ENCODE peak calls at places on chromosome 6, in seven cellular contexts. C, B, N, X, L, Q and A are unnamed samples.

GRCh38 chr6:107712523-107713213 is 111.4 kb downstream of the SCML4 start:
- DNase-seq in X (no peak), L (no peak), Q (no peak), N (peak), C (no peak), B (no peak), A (no peak)

GRCh38 chr6:31305674-31306219 is 33.9 kb upstream of the HLA-C start:
- DNase-seq in B (no peak), X (no peak), L (no peak), N (no peak), C (no peak), Q (no peak), A (no peak)

GRCh38 chr6:37700266-37700973 is 2.7 kb upstream of the MDGA1 start:
- DNase-seq in L (no peak), Q (no peak), C (no peak), B (no peak), N (no peak), X (no peak), A (no peak)

GRCh38 chr6:75273009-75273408 is 11.6 kb downstream of the TMEM30A start:
- DNase-seq in X (no peak), C (no peak), Q (no peak), B (no peak), N (no peak), L (no peak), A (no peak)

GRCh38 chr6:18141805-18142590 is 12.9 kb downstream of the TPMT start:
- DNase-seq in Q (no peak), X (no peak), N (no peak), L (no peak), C (no peak), B (no peak), A (no peak)

GRCh38 chr6:31079656-31080261 is 32.6 kb downstream of the C6orf15 start:
- DNase-seq in X (no peak), B (peak), L (peak), Q (peak), C (peak), N (peak), A (peak)

GRCh38 chr6:159180001-159180400 is 10.8 kb downstream of the FNDC1 start:
- DNase-seq in Q (no peak), L (no peak), C (no peak), B (no peak), N (peak), X (no peak), A (no peak)

GRCh38 chr6:154848580-154848979 is 115.4 kb downstream of the SCAF8 start:
- DNase-seq in L (no peak), X (no peak), B (no peak), Q (no peak), N (peak), C (no peak), A (no peak)

GRCh38 chr6:107490568-107491058 is 696 bp downstream of the SOBP start:
- DNase-seq in C (no peak), N (no peak), Q (no peak), X (no peak), L (no peak), B (no peak), A (no peak)

GRCh38 chr6:21611485-21611884 is 17.9 kb downstream of the SOX4 start:
- DNase-seq in B (no peak), N (no peak), L (no peak), Q (no peak), C (no peak), X (no peak), A (no peak)

GRCh38 chr6:134979142-134979541 is 29.2 kb upstream of the ALDH8A1 start:
- DNase-seq in X (no peak), N (no peak), C (no peak), L (no peak), Q (no peak), B (no peak), A (no peak)

GRCh38 chr6:165680975-165681374 is 17.9 kb upstream of the PDE10A start:
- DNase-seq in Q (no peak), N (no peak), C (no peak), B (no peak), X (no peak), L (no peak), A (no peak)

GRCh38 chr6:165679326-165679725 is 16.3 kb upstream of the PDE10A start:
- DNase-seq in C (no peak), N (no peak), X (no peak), L (no peak), B (no peak), Q (no peak), A (no peak)

GRCh38 chr6:165685302-165685701 is 22.3 kb upstream of the PDE10A start:
- DNase-seq in Q (no peak), C (no peak), L (no peak), B (no peak), X (no peak), N (no peak), A (no peak)

GRCh38 chr6:165686966-165687365 is 23.9 kb upstream of the PDE10A start:
- DNase-seq in L (no peak), C (no peak), X (no peak), Q (no peak), N (no peak), B (no peak), A (no peak)

DNA sequence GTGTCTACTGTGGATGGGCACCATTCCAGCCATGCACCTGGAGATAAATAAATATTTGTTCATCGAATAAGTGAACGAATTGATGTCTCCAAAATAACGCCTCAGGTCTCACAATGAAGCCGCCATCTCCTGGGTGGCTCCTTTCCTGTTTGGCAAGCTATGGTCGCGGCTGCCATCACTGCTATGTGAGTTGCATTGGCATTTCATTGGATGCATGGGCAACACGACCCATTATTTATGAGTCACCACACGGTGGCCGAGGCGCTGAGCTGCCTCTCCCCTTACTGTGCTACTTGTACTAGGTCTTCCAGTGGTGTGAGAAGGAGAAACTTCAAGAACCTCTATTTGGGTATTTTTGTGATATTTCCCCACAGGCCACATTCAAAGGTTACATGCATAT is 21.3 kb upstream of the PDE10A start:
- DNase-seq in X (no peak), C (no peak), N (no peak), B (no peak), L (no peak), Q (no peak), A (no peak)
- TF ChIP-seq CTCF in X (no peak), C (no peak), N (no peak), B (no peak), L (no peak), Q (no peak), A (no peak)

GRCh38 chr6:56770011-56770520 is 127.4 kb upstream of the DST start:
- DNase-seq in L (no peak), X (no peak), Q (no peak), C (no peak), B (no peak), N (peak), A (no peak)

GRCh38 chr6:56771189-56771588 is 128.5 kb upstream of the DST start:
- DNase-seq in L (no peak), B (no peak), Q (no peak), X (no peak), N (no peak), C (no peak), A (no peak)

GRCh38 chr6:56775498-56776166 is 132.9 kb upstream of the DST start:
- DNase-seq in N (no peak), C (no peak), L (no peak), Q (no peak), B (no peak), X (no peak), A (no peak)

GRCh38 chr6:56771929-56772607 is 129.4 kb upstream of the DST start:
- DNase-seq in N (no peak), Q (no peak), X (no peak), B (no peak), C (no peak), L (no peak), A (no peak)

GRCh38 chr6:56772737-56773184 is 130.1 kb upstream of the DST start:
- DNase-seq in X (peak), N (peak), C (no peak), B (no peak), L (no peak), Q (peak), A (no peak)
- TF ChIP-seq CTCF in X (peak), N (no peak), C (no peak), B (no peak), L (no peak), Q (no peak), A (no peak)

DNA sequence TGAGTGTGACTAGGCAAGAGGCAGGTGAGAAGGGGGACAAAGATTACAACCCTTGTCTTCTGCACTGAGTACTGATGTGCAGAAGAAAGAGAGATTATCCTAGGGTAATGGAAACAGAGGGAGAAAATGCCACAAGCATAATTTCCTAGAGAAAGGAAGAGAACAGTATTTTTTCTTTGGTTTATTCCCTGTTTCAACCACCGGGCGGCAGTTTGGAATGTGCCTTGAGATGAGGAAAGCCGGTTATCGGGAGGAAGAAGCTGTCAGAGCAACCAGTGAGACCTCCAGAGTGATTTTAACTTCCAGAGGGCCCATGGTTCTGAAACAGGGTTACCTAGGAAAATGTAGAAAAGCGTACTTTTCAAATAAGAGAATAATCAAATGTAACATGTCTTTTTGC is 121.4 kb downstream of the REV3L start:
- DNase-seq in C (peak), Q (no peak), L (peak), N (peak), X (peak), B (no peak), A (no peak)
- TF ChIP-seq CTCF in C (no peak), Q (peak), L (peak), N (peak), X (peak), B (peak), A (no peak)

DNA sequence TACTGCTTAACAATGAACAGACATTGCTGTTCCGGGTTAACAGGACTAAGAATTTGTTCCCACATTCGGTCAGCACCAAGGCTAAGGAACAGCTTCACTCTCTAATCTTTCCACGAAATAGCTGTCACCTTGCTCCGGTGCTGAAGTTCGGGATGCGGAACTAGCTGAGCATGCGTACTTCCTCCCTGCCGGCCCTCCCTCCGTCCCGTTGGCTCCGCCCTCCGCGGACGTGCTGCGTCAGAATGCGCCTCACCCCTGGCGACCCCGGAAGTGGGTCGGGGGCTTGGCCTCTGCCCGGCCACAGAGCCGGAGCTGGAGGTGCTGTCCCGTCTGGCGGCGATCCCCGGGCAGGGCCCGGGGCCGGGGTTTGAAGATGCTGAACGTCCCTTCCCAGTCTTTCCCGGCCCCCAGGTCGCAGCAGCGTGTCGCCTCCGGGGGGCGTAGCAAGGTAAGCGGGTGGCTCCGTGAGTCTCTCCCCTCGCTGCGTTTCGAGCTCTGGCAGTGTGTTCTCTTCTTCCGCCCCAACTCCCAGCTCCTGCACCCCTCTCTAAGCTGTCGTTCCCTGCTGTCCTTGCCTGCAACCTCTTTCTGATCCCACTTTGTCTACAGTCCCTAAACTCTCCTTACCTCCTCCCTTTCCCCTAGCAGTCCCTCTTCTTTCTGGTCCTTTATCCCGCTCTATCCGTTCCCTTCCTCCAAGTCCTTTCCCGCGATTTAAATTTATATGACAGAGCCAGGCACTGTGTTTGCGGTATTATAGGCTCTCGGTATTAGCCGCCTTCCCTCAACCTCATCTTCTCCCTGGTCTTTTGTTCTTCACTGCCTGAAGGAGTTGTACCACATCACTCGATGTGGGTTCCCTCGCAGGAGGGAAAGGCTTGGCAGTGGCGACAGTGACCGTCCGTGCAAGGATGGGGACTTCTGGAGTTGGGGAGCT is at the start of gene CYB5R4:
- DNase-seq in Q (peak), X (peak), N (peak), C (peak), B (peak), L (peak), A (peak)
- TF ChIP-seq CTCF in Q (peak), X (peak), N (peak), C (no peak), B (no peak), L (no peak), A (peak)

DNA sequence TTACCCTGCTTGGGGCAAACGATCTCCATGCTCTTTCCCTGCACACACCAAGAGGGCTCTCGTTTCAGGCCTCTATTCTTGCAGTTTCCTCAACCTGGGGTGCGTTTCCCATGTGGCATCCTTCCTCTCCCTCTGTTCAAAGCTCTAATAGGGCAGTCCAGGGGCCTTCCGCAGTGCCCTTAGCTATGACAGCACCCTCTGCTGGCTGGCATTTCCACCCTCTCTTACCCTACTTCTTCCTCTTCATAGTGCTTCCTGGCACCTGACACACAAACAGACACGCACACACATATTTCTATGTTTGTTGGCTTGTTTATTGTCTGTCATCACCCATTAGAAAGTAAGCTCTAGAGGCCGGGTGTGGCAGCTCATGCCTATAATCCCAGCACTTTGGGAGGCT is 294.0 kb downstream of the CLIC5 start:
- DNase-seq in L (no peak), X (no peak), B (no peak), Q (no peak), C (peak), N (no peak), A (no peak)
- TF ChIP-seq CTCF in L (no peak), X (peak), B (no peak), Q (no peak), C (no peak), N (no peak), A (no peak)